ENCODE peak calls at places on chromosome 9, in five cellular contexts. R is erythroblast; B is astrocyte; A is activated CD4-positive, alpha-beta T cell treated with anti-CD3 and anti-CD28 coated beads, Interleukin-2, amount 50 U/mL, for 1 hour; L is AG09319. V is an unnamed sample.
A peak's percentile ranks its signal among the peaks of the same experiment; 100 is the strongest.

GRCh38 chr9:2955616-2956015 is 111.7 kb upstream of the PUM3 start:
- DNase-seq in R (no peak), B (no peak), L (no peak), A (no peak), V (no peak)

GRCh38 chr9:124708633-124709032 is 62.5 kb downstream of the NR6A1 start:
- DNase-seq in L (no peak), R (no peak), B (peak; percentile 86), A (no peak), V (no peak)

GRCh38 chr9:126306071-126306647 is 20.5 kb upstream of the MVB12B start:
- DNase-seq in A (no peak), R (no peak), L (no peak), B (no peak), V (no peak)

GRCh38 chr9:22046243-22046642 is 37.1 kb upstream of the CDKN2B start:
- DNase-seq in R (no peak), A (no peak), B (no peak), L (no peak), V (no peak)

GRCh38 chr9:74304598-74304997 is 192.5 kb upstream of the RORB start:
- DNase-seq in B (no peak), A (no peak), R (no peak), L (no peak), V (no peak)

GRCh38 chr9:20477940-20478620 is 144.2 kb downstream of the MLLT3 start:
- DNase-seq in A (no peak), L (no peak), B (peak; percentile 61), R (no peak), V (no peak)

GRCh38 chr9:75855509-75855908 is 35.0 kb upstream of the PCSK5 start:
- DNase-seq in L (no peak), B (no peak), R (no peak), A (no peak), V (no peak)

GRCh38 chr9:37859043-37859442 is 44.9 kb downstream of the SLC25A51 start:
- DNase-seq in R (peak; percentile 10), L (no peak), B (no peak), A (no peak), V (no peak)

GRCh38 chr9:22446589-22446949 is at the start of gene DMRTA1:
- DNase-seq in R (peak; percentile 4), L (no peak), B (peak; percentile 58), A (no peak), V (peak; percentile 91)

GRCh38 chr9:124780060-124780756 is 3.3 kb downstream of the OLFML2A start:
- DNase-seq in B (no peak), A (no peak), L (no peak), R (no peak), V (no peak)

V was measured in NCI-H774.